ENCODE peak calls at places on chromosomes 4 and X, in ten cellular contexts. L, I, T, E, M, R, H, B, F and Z are unnamed samples.

GRCh38 chr4:86927843-86928395 is 6.9 kb upstream of the AFF1 start:
- DNase-seq in L (no peak), M (no peak), I (no peak), R (no peak), F (peak), T (no peak), E (no peak), B (peak), H (peak), Z (no peak)

GRCh38 chrX:350534-351321 is 32.1 kb upstream of the GTPBP6 start:
- DNase-seq in R (no peak), M (no peak), T (no peak), E (no peak), B (no peak), I (no peak), F (no peak), H (no peak), L (no peak), Z (no peak)

GRCh38 chrX:10507181-10507580 is 113.2 kb downstream of the MID1 start:
- DNase-seq in R (no peak), B (no peak), E (no peak), T (no peak), F (no peak), M (no peak), L (no peak), I (no peak), H (no peak), Z (no peak)

GRCh38 chr4:113339430-113339813 is 290.0 kb downstream of the ANK2 start:
- DNase-seq in R (no peak), I (no peak), T (no peak), H (no peak), B (no peak), M (no peak), F (no peak), E (no peak), L (no peak), Z (no peak)

GRCh38 chr4:168771251-168771650 is 238.8 kb downstream of the CBR4 start:
- DNase-seq in F (no peak), B (no peak), L (no peak), R (no peak), I (no peak), E (no peak), T (no peak), H (no peak), M (no peak), Z (no peak)

GRCh38 chr4:127623755-127624087 is 9.0 kb upstream of the INTU start:
- DNase-seq in I (peak), L (no peak), R (no peak), F (no peak), H (no peak), B (no peak), M (no peak), T (no peak), E (no peak), Z (no peak)

GRCh38 chrX:146396409-146396808 is 413.2 kb upstream of the CXorf51B start:
- DNase-seq in M (no peak), F (no peak), E (no peak), L (no peak), R (no peak), T (no peak), H (no peak), I (no peak), B (no peak), Z (no peak)

GRCh38 chr4:85783900-85784299 is 308.9 kb downstream of the ARHGAP24 start:
- DNase-seq in F (no peak), T (no peak), E (no peak), L (no peak), H (no peak), R (no peak), M (no peak), B (no peak), I (no peak), Z (no peak)

GRCh38 chrX:119093991-119094741 is 21.4 kb downstream of the CT47C1 start:
- DNase-seq in T (no peak), L (no peak), M (no peak), I (no peak), H (peak), F (no peak), E (no peak), R (no peak), B (no peak), Z (no peak)

GRCh38 chr4:40984051-40984450 is 230.3 kb downstream of the APBB2 start:
- DNase-seq in H (no peak), L (no peak), M (no peak), E (no peak), I (no peak), F (no peak), R (no peak), B (no peak), T (no peak), Z (no peak)

GRCh38 chrX:3663576-3664290 is 49.7 kb downstream of the PRKX start:
- DNase-seq in E (peak), L (no peak), M (no peak), F (peak), B (no peak), H (no peak), T (no peak), I (no peak), R (no peak), Z (no peak)

GRCh38 chr4:104964387-104965175 is 182.1 kb upstream of the TET2 start:
- DNase-seq in F (no peak), T (no peak), R (no peak), H (no peak), M (no peak), I (no peak), L (no peak), B (no peak), E (no peak), Z (no peak)